ENCODE peak calls at places on chromosomes 13 and 19, in six cellular contexts. One of them, this sample, is unnamed.

GRCh38 chr19:49932731-49933131 is 3.4 kb upstream of the NUP62 start:
- DNase-seq in Caki2: no peak
- DNase-seq in NCI-H345: no peak
- DNase-seq in stimulated activated CD4-positive, alpha-beta T cell treated with anti-CD3 and anti-CD28 coated beads, Interleukin-4, amount 100 ng/mL, for 4 hours: no peak
- DNase-seq in stimulated activated naive CD4-positive, alpha-beta T cell: peak
- DNase-seq in caudate nucleus: no peak
- DNase-seq in this sample: peak

GRCh38 chr13:91346848-91347211 is 657 bp upstream of the MIR17HG start:
- DNase-seq in Caki2: no peak
- DNase-seq in NCI-H345: peak
- DNase-seq in stimulated activated CD4-positive, alpha-beta T cell treated with anti-CD3 and anti-CD28 coated beads, Interleukin-4, amount 100 ng/mL, for 4 hours: peak
- DNase-seq in stimulated activated naive CD4-positive, alpha-beta T cell: peak
- DNase-seq in caudate nucleus: peak
- DNase-seq in this sample: peak

GRCh38 chr13:22198656-22199217 is 527.9 kb downstream of the FGF9 start:
- DNase-seq in Caki2: no peak
- DNase-seq in NCI-H345: no peak
- DNase-seq in stimulated activated CD4-positive, alpha-beta T cell treated with anti-CD3 and anti-CD28 coated beads, Interleukin-4, amount 100 ng/mL, for 4 hours: no peak
- DNase-seq in stimulated activated naive CD4-positive, alpha-beta T cell: no peak
- DNase-seq in caudate nucleus: no peak
- DNase-seq in this sample: no peak

GRCh38 chr13:51066091-51066831 is 44.8 kb downstream of the C13orf42 start:
- DNase-seq in Caki2: peak
- DNase-seq in NCI-H345: no peak
- DNase-seq in stimulated activated CD4-positive, alpha-beta T cell treated with anti-CD3 and anti-CD28 coated beads, Interleukin-4, amount 100 ng/mL, for 4 hours: no peak
- DNase-seq in stimulated activated naive CD4-positive, alpha-beta T cell: no peak
- DNase-seq in caudate nucleus: no peak
- DNase-seq in this sample: no peak

GRCh38 chr13:43933378-43933777 is 53.7 kb downstream of the LACC1 start:
- DNase-seq in Caki2: no peak
- DNase-seq in NCI-H345: no peak
- DNase-seq in stimulated activated CD4-positive, alpha-beta T cell treated with anti-CD3 and anti-CD28 coated beads, Interleukin-4, amount 100 ng/mL, for 4 hours: no peak
- DNase-seq in stimulated activated naive CD4-positive, alpha-beta T cell: no peak
- DNase-seq in caudate nucleus: no peak
- DNase-seq in this sample: no peak

GRCh38 chr13:36192166-36192565 is 22.2 kb downstream of the SOHLH2 start:
- DNase-seq in Caki2: no peak
- DNase-seq in NCI-H345: no peak
- DNase-seq in stimulated activated CD4-positive, alpha-beta T cell treated with anti-CD3 and anti-CD28 coated beads, Interleukin-4, amount 100 ng/mL, for 4 hours: no peak
- DNase-seq in stimulated activated naive CD4-positive, alpha-beta T cell: no peak
- DNase-seq in caudate nucleus: no peak
- DNase-seq in this sample: no peak

GRCh38 chr13:21348771-21349170 is 110.3 kb downstream of the ZDHHC20 start:
- DNase-seq in Caki2: no peak
- DNase-seq in NCI-H345: no peak
- DNase-seq in stimulated activated CD4-positive, alpha-beta T cell treated with anti-CD3 and anti-CD28 coated beads, Interleukin-4, amount 100 ng/mL, for 4 hours: no peak
- DNase-seq in stimulated activated naive CD4-positive, alpha-beta T cell: no peak
- DNase-seq in caudate nucleus: no peak
- DNase-seq in this sample: no peak

GRCh38 chr19:33444993-33445751 is 71.7 kb downstream of the CEBPG start:
- DNase-seq in Caki2: no peak
- DNase-seq in NCI-H345: no peak
- DNase-seq in stimulated activated CD4-positive, alpha-beta T cell treated with anti-CD3 and anti-CD28 coated beads, Interleukin-4, amount 100 ng/mL, for 4 hours: no peak
- DNase-seq in stimulated activated naive CD4-positive, alpha-beta T cell: no peak
- DNase-seq in caudate nucleus: no peak
- DNase-seq in this sample: no peak

GRCh38 chr13:111278258-111278657 is 42.2 kb upstream of the TEX29 start:
- DNase-seq in Caki2: no peak
- DNase-seq in NCI-H345: no peak
- DNase-seq in stimulated activated CD4-positive, alpha-beta T cell treated with anti-CD3 and anti-CD28 coated beads, Interleukin-4, amount 100 ng/mL, for 4 hours: no peak
- DNase-seq in stimulated activated naive CD4-positive, alpha-beta T cell: no peak
- DNase-seq in caudate nucleus: no peak
- DNase-seq in this sample: no peak

GRCh38 chr19:40241809-40242384 is 15.4 kb upstream of the CCNP start:
- DNase-seq in Caki2: no peak
- DNase-seq in NCI-H345: no peak
- DNase-seq in stimulated activated CD4-positive, alpha-beta T cell treated with anti-CD3 and anti-CD28 coated beads, Interleukin-4, amount 100 ng/mL, for 4 hours: no peak
- DNase-seq in stimulated activated naive CD4-positive, alpha-beta T cell: no peak
- DNase-seq in caudate nucleus: peak
- DNase-seq in this sample: no peak

GRCh38 chr19:2270572-2271515 is 11.1 kb downstream of the PEAK3 start:
- DNase-seq in Caki2: no peak
- DNase-seq in NCI-H345: peak
- DNase-seq in stimulated activated CD4-positive, alpha-beta T cell treated with anti-CD3 and anti-CD28 coated beads, Interleukin-4, amount 100 ng/mL, for 4 hours: peak
- DNase-seq in stimulated activated naive CD4-positive, alpha-beta T cell: peak
- DNase-seq in caudate nucleus: peak
- DNase-seq in this sample: peak

GRCh38 chr19:16168465-16169081 is 4.8 kb downstream of the CIB3 start:
- DNase-seq in Caki2: no peak
- DNase-seq in NCI-H345: no peak
- DNase-seq in stimulated activated CD4-positive, alpha-beta T cell treated with anti-CD3 and anti-CD28 coated beads, Interleukin-4, amount 100 ng/mL, for 4 hours: no peak
- DNase-seq in stimulated activated naive CD4-positive, alpha-beta T cell: no peak
- DNase-seq in caudate nucleus: no peak
- DNase-seq in this sample: no peak

GRCh38 chr19:38437917-38438316 is 4.4 kb downstream of the RYR1 start:
- DNase-seq in Caki2: no peak
- DNase-seq in NCI-H345: no peak
- DNase-seq in stimulated activated CD4-positive, alpha-beta T cell treated with anti-CD3 and anti-CD28 coated beads, Interleukin-4, amount 100 ng/mL, for 4 hours: no peak
- DNase-seq in stimulated activated naive CD4-positive, alpha-beta T cell: no peak
- DNase-seq in caudate nucleus: no peak
- DNase-seq in this sample: no peak

GRCh38 chr13:42101821-42102580 is 53.6 kb downstream of the DGKH start:
- DNase-seq in Caki2: no peak
- DNase-seq in NCI-H345: peak
- DNase-seq in stimulated activated CD4-positive, alpha-beta T cell treated with anti-CD3 and anti-CD28 coated beads, Interleukin-4, amount 100 ng/mL, for 4 hours: no peak
- DNase-seq in stimulated activated naive CD4-positive, alpha-beta T cell: no peak
- DNase-seq in caudate nucleus: no peak
- DNase-seq in this sample: no peak

GRCh38 chr13:97122381-97122996 is 99.6 kb upstream of the MBNL2 start:
- DNase-seq in Caki2: no peak
- DNase-seq in NCI-H345: peak
- DNase-seq in stimulated activated CD4-positive, alpha-beta T cell treated with anti-CD3 and anti-CD28 coated beads, Interleukin-4, amount 100 ng/mL, for 4 hours: no peak
- DNase-seq in stimulated activated naive CD4-positive, alpha-beta T cell: no peak
- DNase-seq in caudate nucleus: no peak
- DNase-seq in this sample: no peak

GRCh38 chr13:42047561-42048322 is 706 bp upstream of the DGKH start:
- DNase-seq in Caki2: peak
- DNase-seq in NCI-H345: peak
- DNase-seq in stimulated activated CD4-positive, alpha-beta T cell treated with anti-CD3 and anti-CD28 coated beads, Interleukin-4, amount 100 ng/mL, for 4 hours: peak
- DNase-seq in stimulated activated naive CD4-positive, alpha-beta T cell: peak
- DNase-seq in caudate nucleus: peak
- DNase-seq in this sample: peak

GRCh38 chr19:16330368-16330801 is 5.8 kb downstream of the KLF2 start:
- DNase-seq in Caki2: peak
- DNase-seq in NCI-H345: no peak
- DNase-seq in stimulated activated CD4-positive, alpha-beta T cell treated with anti-CD3 and anti-CD28 coated beads, Interleukin-4, amount 100 ng/mL, for 4 hours: peak
- DNase-seq in stimulated activated naive CD4-positive, alpha-beta T cell: peak
- DNase-seq in caudate nucleus: no peak
- DNase-seq in this sample: peak

GRCh38 chr13:98180092-98180491 is 3.0 kb upstream of the RNF113B start:
- DNase-seq in Caki2: no peak
- DNase-seq in NCI-H345: no peak
- DNase-seq in stimulated activated CD4-positive, alpha-beta T cell treated with anti-CD3 and anti-CD28 coated beads, Interleukin-4, amount 100 ng/mL, for 4 hours: no peak
- DNase-seq in stimulated activated naive CD4-positive, alpha-beta T cell: no peak
- DNase-seq in caudate nucleus: no peak
- DNase-seq in this sample: no peak

This sample was measured in naive thymus-derived CD8-positive, alpha-beta T cell.